ENCODE peak calls at places on chromosomes 3 and 15, in eight cellular contexts. D is tibial nerve, V is breast epithelium, S is H1, E is heart left ventricle, W is pancreas, O is HFF-Myc, P is choroid plexus epithelial cell. T is an unnamed sample.

GRCh38 chr3:4986175-4986610 is 7.0 kb downstream of the BHLHE40 start:
- DNase-seq in O (no peak), V (no peak), S (no peak), P (no peak), E (no peak), W (peak), D (no peak), T (peak)

GRCh38 chr3:119652306-119653033 is 7.9 kb downstream of the POPDC2 start:
- DNase-seq in V (no peak), W (no peak), S (no peak), D (no peak), P (no peak), O (no peak), E (peak), T (no peak)

GRCh38 chr15:51119120-51119519 is 24.4 kb upstream of the TNFAIP8L3 start:
- DNase-seq in W (no peak), E (no peak), D (no peak), S (no peak), O (no peak), P (no peak), V (no peak), T (no peak)

GRCh38 chr15:70362350-70362749 is 264.6 kb upstream of the TLE3 start:
- DNase-seq in E (no peak), O (no peak), V (no peak), P (no peak), W (no peak), D (no peak), S (no peak), T (no peak)

GRCh38 chr3:169430687-169431404 is 232.7 kb downstream of the MECOM start:
- DNase-seq in W (peak), E (peak), V (no peak), S (no peak), P (peak), O (no peak), D (no peak), T (peak)

GRCh38 chr3:18423401-18424212 is 1.5 kb downstream of the SATB1 start:
- DNase-seq in P (peak), W (peak), V (no peak), S (peak), E (peak), D (peak), O (peak), T (peak)

GRCh38 chr15:71515375-71516186 is 294.8 kb upstream of the NR2E3 start:
- DNase-seq in V (no peak), P (no peak), D (no peak), E (no peak), W (no peak), O (no peak), S (no peak), T (no peak)

GRCh38 chr3:39980021-39980420 is 170.6 kb downstream of the MYRIP start:
- DNase-seq in V (no peak), W (no peak), D (no peak), E (no peak), P (no peak), S (no peak), O (no peak), T (no peak)

GRCh38 chr3:53159415-53160135 is 1.4 kb upstream of the PRKCD start:
- DNase-seq in P (no peak), S (no peak), W (peak), V (no peak), D (no peak), O (no peak), E (peak), T (peak)

GRCh38 chr15:56244811-56245576 is 1.3 kb upstream of the RFX7 start:
- DNase-seq in V (no peak), O (no peak), P (no peak), D (no peak), S (no peak), W (peak), E (peak), T (peak)

GRCh38 chr3:20071182-20071581 is 30.9 kb downstream of the KAT2B start:
- DNase-seq in E (no peak), S (no peak), P (no peak), V (no peak), W (no peak), D (no peak), O (no peak), T (no peak)

GRCh38 chr3:16258177-16258576 is 6.6 kb downstream of the DPH3 start:
- DNase-seq in V (no peak), E (no peak), O (no peak), W (no peak), S (no peak), D (no peak), P (no peak), T (no peak)

GRCh38 chr3:186461141-186461540 is 83.0 kb downstream of the CRYGS start:
- DNase-seq in P (peak), E (no peak), W (no peak), S (no peak), D (no peak), O (peak), V (no peak), T (peak)

GRCh38 chr15:70492240-70493177 is 270.8 kb downstream of the UACA start:
- DNase-seq in W (no peak), P (peak), D (no peak), V (no peak), S (no peak), E (peak), O (no peak), T (peak)

GRCh38 chr3:127209155-127209839 is 16.4 kb downstream of the PRR23E start:
- DNase-seq in O (no peak), E (no peak), D (no peak), W (no peak), V (no peak), P (no peak), S (no peak), T (no peak)

GRCh38 chr3:71504250-71505036 is 79.1 kb downstream of the FOXP1 start:
- DNase-seq in V (no peak), O (peak), P (peak), D (no peak), E (no peak), S (no peak), W (no peak), T (peak)

GRCh38 chr3:12229144-12229871 is 59.6 kb upstream of the PPARG start:
- DNase-seq in V (no peak), P (no peak), S (no peak), W (no peak), O (no peak), D (no peak), E (no peak), T (no peak)

GRCh38 chr3:53243785-53244184 is 12.0 kb downstream of the TKT start:
- DNase-seq in P (no peak), E (no peak), W (no peak), V (no peak), S (no peak), D (no peak), O (no peak), T (no peak)

GRCh38 chr3:55907616-55908015 is 420.5 kb upstream of the WNT5A start:
- DNase-seq in E (no peak), W (no peak), V (no peak), P (no peak), O (no peak), D (no peak), S (no peak), T (no peak)

GRCh38 chr3:177802151-177802900 is 605.0 kb upstream of the TBL1XR1 start:
- DNase-seq in V (no peak), D (no peak), W (no peak), S (no peak), P (no peak), E (no peak), O (no peak), T (no peak)

GRCh38 chr15:60682615-60683014 is 203.7 kb upstream of the ICE2 start:
- DNase-seq in D (no peak), V (no peak), P (no peak), W (peak), E (no peak), S (no peak), O (no peak), T (peak)

GRCh38 chr3:64796597-64796996 is 108.8 kb upstream of the ADAMTS9 start:
- DNase-seq in V (no peak), P (peak), D (no peak), W (no peak), S (no peak), O (no peak), E (no peak), T (no peak)

GRCh38 chr3:79767194-79767952 is 425 bp downstream of the ROBO1 start:
- DNase-seq in E (no peak), D (no peak), W (no peak), P (peak), O (no peak), S (peak), V (no peak), T (no peak)

GRCh38 chr3:188111002-188111584 is 42.9 kb upstream of the LPP start:
- DNase-seq in P (no peak), W (no peak), V (no peak), D (no peak), O (no peak), S (no peak), E (no peak), T (peak)

GRCh38 chr3:127233371-127233770 is 40.4 kb downstream of the PRR23E start:
- DNase-seq in S (no peak), V (no peak), P (no peak), W (no peak), O (no peak), E (no peak), D (no peak), T (no peak)

GRCh38 chr3:118628704-118629341 is 405.8 kb downstream of the IGSF11 start:
- DNase-seq in E (peak), O (peak), D (peak), V (no peak), P (peak), W (peak), S (peak), T (peak)

GRCh38 chr3:15667484-15667883 is 65.9 kb downstream of the BTD start:
- DNase-seq in V (no peak), O (no peak), E (no peak), P (no peak), S (no peak), W (no peak), D (no peak), T (no peak)

GRCh38 chr3:20563236-20563635 is 377.2 kb upstream of the SGO1 start:
- DNase-seq in V (no peak), W (no peak), O (no peak), E (no peak), S (no peak), D (no peak), P (no peak), T (no peak)

GRCh38 chr15:75058127-75058905 is 34.9 kb downstream of the PPCDC start:
- DNase-seq in S (no peak), W (no peak), D (no peak), V (no peak), O (no peak), P (no peak), E (no peak), T (no peak)

GRCh38 chr3:194879991-194880939 is 194.6 kb downstream of the FAM43A start:
- DNase-seq in S (peak), E (peak), W (no peak), V (no peak), D (peak), O (no peak), P (peak), T (peak)

GRCh38 chr3:177445591-177445990 is 248.3 kb upstream of the TBL1XR1 start:
- DNase-seq in O (no peak), P (no peak), S (no peak), V (no peak), W (no peak), D (no peak), E (no peak), T (no peak)

DNA sequence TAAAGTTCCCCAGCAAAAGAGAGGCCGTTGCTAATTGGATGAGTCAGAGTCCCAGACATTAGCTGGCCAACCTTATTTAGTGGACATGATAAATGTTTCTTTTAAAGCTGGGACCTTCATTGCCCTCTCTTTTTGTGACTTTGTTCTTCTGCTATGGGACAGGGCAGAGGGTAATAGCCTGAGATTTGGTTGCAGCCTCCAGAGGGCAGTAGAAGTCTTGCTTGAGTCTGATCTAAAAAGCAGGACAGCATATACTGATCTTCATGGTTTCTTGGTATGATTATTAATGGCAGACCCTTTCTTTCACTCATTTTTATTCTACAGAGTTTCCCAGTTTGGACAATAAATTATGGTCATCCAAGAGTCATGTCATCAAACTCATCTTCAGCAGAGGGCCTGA is 25.1 kb upstream of the ZKSCAN7 start:
- DNase-seq in V (no peak), S (no peak), E (no peak), P (peak), D (no peak), O (no peak), W (no peak), T (peak)
- TF ChIP-seq CTCF in V (no peak), S (no peak), E (no peak), P (peak), D (no peak), O (peak), W (no peak), T (peak)

DNA sequence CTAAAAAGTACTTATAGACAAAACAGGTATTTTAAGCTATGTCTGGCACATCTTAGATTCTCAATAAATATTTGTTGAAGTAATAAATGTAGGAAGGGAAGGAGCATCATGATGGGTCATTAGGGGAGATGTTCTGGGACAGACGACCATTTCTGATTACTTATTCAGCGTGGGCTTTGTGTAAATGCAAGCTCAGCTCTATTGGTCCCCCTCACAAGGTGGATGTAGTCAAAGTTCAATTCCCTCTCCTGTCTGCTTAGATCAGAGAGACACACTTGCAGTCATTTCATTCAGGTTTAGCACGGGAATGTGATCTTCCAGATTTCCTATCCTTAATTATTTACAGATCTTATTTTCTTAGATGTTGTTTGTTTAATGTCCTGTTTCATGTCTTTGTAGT is 7.5 kb downstream of the GAP43 start:
- DNase-seq in P (no peak), E (no peak), W (no peak), S (no peak), O (no peak), V (no peak), D (no peak), T (no peak)
- H3K4me3 ChIP-seq in P (no peak), E (no peak), W (no peak), S (no peak), O (no peak), V (no peak), D (no peak), T (no peak)

GRCh38 chr3:52023860-52024764 is 28.4 kb upstream of the RPL29 start:
- DNase-seq in O (no peak), P (no peak), D (no peak), E (no peak), V (no peak), S (no peak), W (no peak), T (no peak)
- TF ChIP-seq CTCF in O (no peak), P (no peak), D (no peak), E (no peak), V (no peak), S (no peak), W (no peak), T (no peak)

DNA sequence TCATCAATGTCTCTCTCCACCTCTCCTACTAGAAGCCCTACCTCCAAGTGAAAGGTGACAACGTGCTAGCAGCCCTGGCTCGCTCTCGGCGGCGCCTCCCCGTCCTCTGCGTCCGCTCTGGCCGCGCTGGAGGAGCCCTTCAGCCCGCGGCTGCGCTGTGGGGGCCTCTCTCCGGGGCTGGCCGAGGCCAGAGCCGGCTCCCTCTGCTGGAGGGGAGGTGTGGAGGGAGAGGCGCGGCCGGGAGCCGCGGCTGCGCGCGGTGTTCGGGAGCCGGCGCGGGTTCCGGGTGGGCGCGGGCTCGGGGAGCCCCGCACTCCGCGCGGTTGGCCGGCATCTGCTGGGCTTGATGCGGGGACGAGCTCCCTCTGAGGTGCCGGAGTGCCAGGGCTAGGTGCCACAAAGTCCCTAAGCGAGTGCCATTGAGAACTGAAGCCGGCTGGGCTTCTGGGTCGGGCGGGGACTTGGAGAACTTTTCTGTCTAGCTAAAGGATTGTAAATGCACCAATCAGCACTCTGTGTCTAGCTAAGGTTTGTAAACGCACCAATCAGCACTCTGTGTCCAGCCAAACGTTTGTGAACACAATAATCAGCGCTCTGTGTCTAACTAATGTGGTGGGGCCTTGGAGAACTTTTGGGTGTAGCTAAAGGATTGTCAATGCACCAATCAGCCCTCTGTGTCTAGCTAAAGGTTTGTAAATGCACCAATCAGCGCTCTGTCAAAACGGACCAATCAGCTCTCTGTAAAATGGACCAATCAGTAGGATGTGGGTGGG is 84.8 kb upstream of the ARRDC4 start:
- DNase-seq in S (no peak), E (peak), O (no peak), V (no peak), P (peak), D (no peak), W (peak), T (no peak)
- H3K4me3 ChIP-seq in S (no peak), E (no peak), O (no peak), V (no peak), P (peak), D (no peak), W (peak), T (no peak)

DNA sequence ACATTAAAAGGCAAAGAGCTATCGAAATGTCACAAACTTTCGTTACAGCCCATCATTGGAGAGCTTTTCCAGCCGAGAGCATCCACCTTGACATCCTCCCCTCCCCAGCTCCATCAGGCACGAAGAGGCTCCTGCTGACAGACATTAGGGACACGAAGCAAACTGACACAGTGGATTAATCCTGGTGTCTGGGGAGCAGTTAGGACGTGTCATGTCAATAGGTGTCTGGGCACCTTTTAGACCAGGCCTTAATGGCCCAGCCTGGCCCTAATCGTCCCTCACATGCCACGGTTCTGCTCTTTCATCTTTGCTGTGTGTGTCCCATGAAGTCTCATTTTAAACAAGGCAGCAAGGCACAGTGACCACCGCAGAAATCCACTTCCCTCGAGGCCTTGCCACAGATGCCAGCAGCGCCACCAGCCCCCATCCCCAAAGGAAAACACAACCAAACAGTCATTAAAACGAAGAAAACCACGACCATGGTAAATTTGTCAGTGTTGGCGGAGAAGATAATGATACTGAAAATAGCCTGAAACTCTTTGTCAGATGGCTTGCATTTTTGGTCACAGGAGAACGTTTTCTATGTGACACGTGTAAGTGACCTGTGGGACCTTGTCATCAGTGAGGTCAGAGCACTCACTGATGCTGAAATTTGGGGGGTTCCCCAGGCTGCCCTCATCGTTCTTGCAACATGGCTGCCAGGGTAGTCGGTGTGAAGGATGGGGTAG is 16.3 kb upstream of the PCSK6 start:
- DNase-seq in W (no peak), S (peak), V (no peak), O (no peak), D (no peak), P (no peak), E (no peak), T (no peak)
- TF ChIP-seq CTCF in W (no peak), S (no peak), V (no peak), O (no peak), D (no peak), P (no peak), E (no peak), T (no peak)

DNA sequence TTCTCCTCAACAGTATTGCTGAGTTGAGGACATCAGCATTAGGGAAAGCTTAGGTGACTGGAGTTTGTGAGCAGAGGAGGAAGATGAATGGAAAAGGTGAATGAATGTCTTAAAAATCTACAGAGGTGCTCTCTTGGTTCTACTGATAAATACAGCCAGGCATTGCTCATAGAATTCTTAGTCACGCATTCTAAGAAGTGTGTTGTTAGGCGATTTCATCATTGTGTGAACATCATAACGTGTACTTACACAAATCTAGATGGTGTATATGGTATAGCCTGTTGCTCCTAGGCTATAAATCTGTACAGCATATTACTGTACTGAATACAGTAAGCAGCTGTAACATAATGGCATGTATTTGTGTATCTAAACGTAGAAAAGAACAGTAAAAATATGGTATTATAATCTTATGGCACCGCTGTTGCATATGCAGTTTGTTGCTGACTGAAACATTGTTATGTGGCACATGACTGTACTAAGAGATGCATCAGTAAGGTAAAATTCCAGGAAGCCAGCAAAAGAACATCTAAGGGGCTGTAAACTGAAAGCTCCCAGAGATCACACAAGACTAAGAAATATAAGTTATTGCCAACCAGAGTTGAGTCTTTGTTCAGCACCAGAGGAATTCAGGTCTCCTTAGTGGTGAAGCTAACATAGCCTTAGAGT is 42.9 kb upstream of the ASB14 start:
- DNase-seq in P (no peak), V (no peak), W (no peak), S (no peak), D (no peak), O (no peak), E (no peak), T (no peak)
- H3K4me3 ChIP-seq in P (no peak), V (no peak), W (no peak), S (no peak), D (no peak), O (no peak), E (no peak), T (no peak)

T was measured in fibroblast of the aortic adventitia.